ENCODE peak calls at places on chromosomes 6 and 20, in four cellular contexts. Q is SK-N-SH, P is prostate gland, W is transverse colon. V is an unnamed sample. For H3K4me1, the result is how much of the 10 kb centered on the place peaks cover.

GRCh38 chr20:60785817-60786216 is 466.2 kb upstream of the CDH4 start:
- DNase-seq in Q (no peak), P (no peak), W (no peak), V (no peak)

GRCh38 chr6:85465762-85466161 is 15.9 kb downstream of the NT5E start:
- DNase-seq in Q (no peak), P (no peak), W (no peak), V (no peak)

GRCh38 chr6:154951400-154952200 is 43.5 kb upstream of the TIAM2 start:
- DNase-seq in Q (no peak), P (no peak), W (no peak), V (no peak)

GRCh38 chr6:36309900-36310299 is 26.8 kb downstream of the BNIP5 start:
- DNase-seq in Q (no peak), P (no peak), W (no peak), V (no peak)

GRCh38 chr6:148629197-148629909 is 117.5 kb upstream of the UST start:
- DNase-seq in Q (no peak), P (no peak), W (no peak), V (no peak)

GRCh38 chr6:129485746-129486145 is 224.2 kb downstream of the ARHGAP18 start:
- DNase-seq in Q (no peak), P (no peak), W (no peak), V (no peak)

GRCh38 chr6:84314377-84314898 is 87.0 kb upstream of the CEP162 start:
- DNase-seq in Q (no peak), P (no peak), W (no peak), V (no peak)

GRCh38 chr6:72788188-72788587 is 166.3 kb downstream of the KCNQ5 start:
- DNase-seq in Q (no peak), P (no peak), W (no peak), V (no peak)

GRCh38 chr6:20403080-20403765 is 1.5 kb downstream of the E2F3 start:
- DNase-seq in Q (peak), P (peak), W (peak), V (peak)

GRCh38 chr6:47413752-47414516 is 63.7 kb upstream of the CD2AP start:
- DNase-seq in Q (peak), P (peak), W (no peak), V (no peak)

GRCh38 chr6:14711704-14712397 is 534.0 kb upstream of the JARID2 start:
- DNase-seq in Q (no peak), P (no peak), W (no peak), V (no peak)

GRCh38 chr6:14713561-14713960 is 532.3 kb upstream of the JARID2 start:
- DNase-seq in Q (no peak), P (no peak), W (no peak), V (no peak)

GRCh38 chr6:14711056-14711703 is 534.7 kb upstream of the JARID2 start:
- DNase-seq in Q (peak), P (no peak), W (peak), V (no peak)

GRCh38 chr6:14713966-14714631 is 531.8 kb upstream of the JARID2 start:
- DNase-seq in Q (no peak), P (no peak), W (no peak), V (no peak)

GRCh38 chr6:14713008-14713452 is 532.8 kb upstream of the JARID2 start:
- DNase-seq in Q (no peak), P (no peak), W (no peak), V (no peak)
- TF ChIP-seq POLR2AphosphoS5 in Q (no peak), P (no peak), W (no peak), V (no peak)

GRCh38 chr6:24945046-24945445 is 9.3 kb upstream of the RIPOR2 start:
- DNase-seq in Q (no peak), P (no peak), W (no peak), V (no peak)

GRCh38 chr6:24943774-24944173 is 8.0 kb upstream of the RIPOR2 start:
- DNase-seq in Q (no peak), P (no peak), W (no peak), V (no peak)

GRCh38 chr6:24949020-24949569 is 13.3 kb upstream of the RIPOR2 start:
- DNase-seq in Q (no peak), P (no peak), W (peak), V (no peak)

GRCh38 chr6:24950210-24950941 is 14.6 kb upstream of the RIPOR2 start:
- DNase-seq in Q (no peak), P (no peak), W (no peak), V (no peak)

DNA sequence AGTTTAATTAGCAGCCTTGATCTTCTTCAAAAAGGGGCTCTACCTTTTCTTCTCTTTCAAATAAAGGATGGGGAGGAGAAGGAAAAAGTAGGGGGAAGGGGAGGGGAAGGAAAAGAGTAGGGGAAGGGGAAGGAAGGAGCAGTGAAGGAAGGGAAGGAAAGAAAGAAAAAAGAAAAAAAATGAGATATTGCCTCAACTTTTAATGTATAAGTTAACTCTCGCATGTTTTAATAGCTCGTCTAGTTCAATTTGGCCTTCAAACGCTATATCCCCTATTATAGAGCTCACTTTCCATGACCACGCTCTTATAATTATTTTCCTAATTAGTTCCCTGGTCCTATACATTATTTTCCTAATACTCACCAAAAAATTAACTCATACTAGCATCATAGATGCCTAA is 11.9 kb upstream of the RIPOR2 start:
- DNase-seq in Q (no peak), P (no peak), W (no peak), V (no peak)
- H3K4me1 ChIP-seq in Q (under half), P (under half), W (under half), V (under half)

DNA sequence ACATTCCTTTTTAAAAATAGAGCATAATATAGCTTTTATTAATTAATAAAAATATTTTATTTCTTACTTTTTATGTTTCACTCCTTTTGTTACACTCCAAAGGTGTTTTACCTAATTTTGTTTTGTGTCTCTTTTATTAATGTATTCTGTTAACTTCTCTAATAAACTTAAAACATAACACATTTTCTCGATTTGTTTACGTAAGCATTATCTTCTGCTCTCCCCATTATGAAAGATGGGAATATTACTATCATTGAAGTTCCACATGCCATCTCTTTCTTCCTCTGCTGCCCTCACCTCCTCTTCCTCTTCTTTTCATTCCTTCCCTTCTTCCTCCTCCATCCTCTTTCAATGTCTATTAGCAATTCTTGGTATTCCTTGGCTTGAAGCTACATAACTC is 85.0 kb upstream of the HCRTR2 start:
- DNase-seq in Q (no peak), P (no peak), W (no peak), V (no peak)
- TF ChIP-seq CTCF in Q (no peak), P (no peak), W (no peak), V (no peak)

DNA sequence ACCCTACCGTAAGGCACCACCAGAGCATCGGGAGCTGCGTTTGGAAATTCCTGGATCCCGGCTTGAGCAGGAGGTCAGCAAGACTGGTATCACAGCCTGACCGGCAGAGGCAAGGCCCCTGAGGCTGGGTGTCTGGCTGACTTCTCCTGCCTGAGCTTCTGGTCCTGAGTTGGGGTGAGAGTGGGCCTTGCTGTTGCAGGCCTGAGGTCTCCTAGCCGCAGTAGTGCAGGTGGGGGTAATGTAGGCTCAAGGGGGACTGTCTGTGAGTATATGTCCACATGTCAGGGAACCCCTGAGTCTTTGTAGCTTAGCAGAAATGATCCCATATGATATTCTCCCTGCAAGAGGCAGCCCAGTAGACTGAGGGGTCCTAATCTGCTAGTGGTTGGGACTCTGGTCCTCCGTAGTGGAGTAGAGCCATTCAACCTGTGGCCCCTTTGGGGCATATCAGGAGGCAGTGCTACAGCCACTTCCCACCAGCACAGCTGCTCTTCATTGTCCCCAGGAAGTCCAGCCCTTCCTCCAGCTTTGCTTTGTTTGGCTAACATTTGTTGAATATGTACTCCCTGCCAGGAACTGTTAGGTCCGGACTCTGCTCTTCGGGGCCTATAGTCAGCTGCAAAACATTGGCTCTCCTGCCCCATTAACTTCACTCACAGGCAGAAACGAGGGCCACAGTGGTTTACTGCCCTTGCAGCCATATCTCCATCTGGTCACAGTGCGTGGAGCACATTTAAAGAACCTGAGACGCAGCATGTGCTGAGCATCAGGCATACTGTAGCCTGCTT is 10.9 kb downstream of the LRRC73 start:
- DNase-seq in Q (no peak), P (no peak), W (no peak), V (no peak)
- TF ChIP-seq POLR2AphosphoS5 in Q (no peak), P (peak), W (no peak), V (no peak)

GRCh38 chr6:79073888-79074287 is 4.2 kb downstream of the PHIP start:
- DNase-seq in Q (no peak), P (no peak), W (no peak), V (no peak)

GRCh38 chr6:79076160-79076559 is 1.9 kb downstream of the PHIP start:
- DNase-seq in Q (peak), P (no peak), W (no peak), V (no peak)

GRCh38 chr6:79072640-79073181 is 5.3 kb downstream of the PHIP start:
- DNase-seq in Q (no peak), P (no peak), W (no peak), V (no peak)

GRCh38 chr6:79070206-79070825 is 7.7 kb downstream of the PHIP start:
- DNase-seq in Q (no peak), P (no peak), W (no peak), V (no peak)

GRCh38 chr6:79071547-79071946 is 6.5 kb downstream of the PHIP start:
- DNase-seq in Q (no peak), P (no peak), W (no peak), V (no peak)
- H3K4me1 ChIP-seq in Q (under half), P (under half), W (under half), V (half or more)

GRCh38 chr20:38196016-38196415 is 30.9 kb upstream of the TGM2 start:
- DNase-seq in Q (no peak), P (no peak), W (no peak), V (no peak)
- TF ChIP-seq CTCF in Q (no peak), P (no peak), W (no peak), V (no peak)

DNA sequence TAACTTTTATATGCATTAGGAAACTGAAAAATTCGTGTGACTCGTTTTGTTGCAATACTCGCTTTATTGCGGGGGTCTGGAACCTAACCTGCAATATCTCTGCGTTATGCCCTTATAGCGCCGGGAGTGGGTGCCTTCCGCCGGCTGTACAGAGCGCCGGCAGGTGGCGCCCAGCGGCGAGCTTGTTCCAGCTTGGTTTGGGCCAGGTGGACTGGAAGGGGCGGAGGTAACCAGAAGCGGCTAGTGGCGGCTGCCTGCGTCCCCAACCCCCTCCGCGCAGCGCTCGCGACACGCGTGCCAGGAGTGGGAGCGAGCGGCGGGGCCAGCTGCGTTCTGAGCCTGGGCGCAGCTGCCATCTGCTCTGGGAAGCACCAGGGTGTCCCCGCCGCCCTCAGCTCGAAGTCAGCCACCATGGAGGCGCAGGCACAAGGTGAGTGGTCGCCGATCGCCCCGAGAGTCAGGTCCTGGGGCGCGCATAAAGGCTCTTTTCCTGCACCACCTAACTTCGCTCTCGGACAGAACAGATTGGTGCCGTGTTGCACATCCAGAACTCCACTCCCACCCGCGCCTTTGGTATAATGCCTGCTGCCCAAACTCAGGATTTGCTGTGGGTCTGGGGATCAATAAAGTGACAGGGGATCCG is at the start of gene TPD52L1:
- DNase-seq in Q (peak), P (peak), W (peak), V (peak)
- TF ChIP-seq POLR2AphosphoS5 in Q (no peak), P (peak), W (peak), V (no peak)

GRCh38 chr6:11276911-11277274 is 44.4 kb upstream of the NEDD9 start:
- DNase-seq in Q (no peak), P (no peak), W (no peak), V (no peak)

GRCh38 chr6:11277275-11278206 is 45.1 kb upstream of the NEDD9 start:
- DNase-seq in Q (no peak), P (peak), W (no peak), V (no peak)

GRCh38 chr6:11280394-11280793 is 47.9 kb upstream of the NEDD9 start:
- DNase-seq in Q (no peak), P (no peak), W (no peak), V (no peak)

GRCh38 chr6:11278207-11278559 is 45.7 kb upstream of the NEDD9 start:
- DNase-seq in Q (no peak), P (no peak), W (no peak), V (no peak)

GRCh38 chr6:11279213-11279780 is 46.8 kb upstream of the NEDD9 start:
- DNase-seq in Q (no peak), P (no peak), W (no peak), V (no peak)
- H3K4me1 ChIP-seq in Q (under half), P (under half), W (under half), V (under half)

GRCh38 chr6:104525677-104526322 is 333.9 kb downstream of the HACE1 start:
- DNase-seq in Q (peak), P (peak), W (peak), V (peak)

GRCh38 chr6:104531591-104531990 is 328.1 kb downstream of the HACE1 start:
- DNase-seq in Q (no peak), P (no peak), W (no peak), V (no peak)

GRCh38 chr6:104527311-104527710 is 332.4 kb downstream of the HACE1 start:
- DNase-seq in Q (no peak), P (no peak), W (no peak), V (no peak)

GRCh38 chr6:104526383-104526782 is 333.3 kb downstream of the HACE1 start:
- DNase-seq in Q (no peak), P (no peak), W (no peak), V (no peak)

DNA sequence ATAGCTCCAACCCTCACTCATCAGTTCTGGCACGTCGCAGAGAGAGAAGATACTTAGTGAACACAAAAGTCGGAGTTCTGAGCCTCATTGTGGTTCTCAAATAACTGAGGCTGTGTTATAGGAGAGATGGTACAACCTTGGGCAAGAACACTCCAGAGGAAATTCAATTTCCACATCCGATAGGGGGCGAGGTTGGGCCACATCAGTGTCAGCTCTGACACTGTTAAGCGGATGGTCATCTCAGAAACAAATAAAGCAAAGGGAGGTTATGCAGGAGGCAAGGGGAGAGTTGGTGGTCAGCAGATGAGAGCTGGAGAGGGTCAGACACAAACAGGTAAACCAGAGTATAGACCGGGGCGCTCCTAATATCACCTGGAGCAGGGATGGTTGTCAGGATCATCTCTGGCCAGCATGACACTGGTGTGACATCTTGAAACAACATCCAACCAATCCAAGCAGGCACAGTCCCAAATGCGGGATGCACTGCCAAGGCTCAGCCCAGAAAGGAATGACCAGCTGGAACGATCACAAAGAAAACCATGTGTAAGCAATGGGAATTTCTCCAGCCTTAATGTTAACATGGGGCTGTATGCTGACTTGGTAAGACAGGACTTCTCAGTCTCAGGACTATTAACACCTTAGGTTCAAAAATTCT is 331.8 kb downstream of the HACE1 start:
- DNase-seq in Q (no peak), P (peak), W (peak), V (no peak)
- TF ChIP-seq CTCF in Q (peak), P (no peak), W (peak), V (no peak)

GRCh38 chr6:54327631-54328030 is 19.4 kb downstream of the TINAG start:
- DNase-seq in Q (no peak), P (no peak), W (no peak), V (no peak)
- TF ChIP-seq POLR2AphosphoS5 in Q (no peak), P (no peak), W (no peak), V (no peak)

V was measured in spleen.